ENCODE peak calls at places on chromosomes 1 and 21, in nine cellular contexts. J is non-pigmented ciliary epithelial cell; R is COR-L47; N is body of pancreas; U is NCI-H1105 treated with DMSO at 0.1 percent for 48 hours; Y is GDM1; C is progenitor cell of endocrine pancreas; V is stimulated activated naive CD8-positive, alpha-beta T cell treated with anti-CD3 and anti-CD28 coated beads, Interleukin-15, amount 100 ng/mL, for 72 hours; D is left lobe of liver. Z is an unnamed sample.

GRCh38 chr1:242240061-242240460 is 241.2 kb upstream of the MAP1LC3C start:
- DNase-seq in J (no peak), D (no peak), R (peak; percentile 8), U (peak; percentile 31), C (no peak), Y (no peak), N (peak; percentile 43), V (no peak), Z (peak; percentile 61)

GRCh38 chr1:228154021-228154684 is 4.4 kb downstream of the GJC2 start:
- DNase-seq in R (no peak), U (no peak), C (no peak), J (no peak), D (no peak), V (no peak), Y (no peak), N (no peak), Z (no peak)

GRCh38 chr1:205344010-205344808 is 12.5 kb downstream of the KLHDC8A start:
- DNase-seq in U (peak; percentile 48), V (no peak), C (peak; percentile 20), D (no peak), J (no peak), R (peak; percentile 59), Y (no peak), N (peak; percentile 44), Z (no peak)

GRCh38 chr1:79614762-79615161 is 608.2 kb upstream of the ADGRL4 start:
- DNase-seq in J (no peak), N (no peak), U (no peak), V (no peak), D (no peak), R (no peak), C (no peak), Y (no peak), Z (no peak)

GRCh38 chr21:41369105-41369914 is 7.5 kb downstream of the MX2 start:
- DNase-seq in R (peak; percentile 15), J (no peak), N (peak; percentile 33), V (peak; percentile 42), D (no peak), C (no peak), Y (no peak), U (no peak), Z (no peak)

GRCh38 chr1:19949016-19949415 is 25.6 kb upstream of the PLA2G2E start:
- DNase-seq in N (no peak), V (no peak), Y (no peak), D (no peak), R (no peak), J (peak; percentile 55), U (no peak), C (no peak), Z (no peak)

GRCh38 chr1:192489748-192490147 is 85.8 kb upstream of the RGS1 start:
- DNase-seq in U (no peak), Y (peak; percentile 8), N (peak; percentile 92), D (no peak), V (no peak), R (peak; percentile 78), C (no peak), J (peak; percentile 89), Z (peak; percentile 95)

GRCh38 chr21:45981641-45982255 is at the start of gene COL6A1:
- DNase-seq in V (peak; percentile 44), N (peak; percentile 69), D (peak; percentile 72), U (peak; percentile 36), C (peak; percentile 62), J (no peak), Y (no peak), R (no peak), Z (no peak)

GRCh38 chr21:36735724-36736310 is 36.9 kb downstream of the SIM2 start:
- DNase-seq in C (no peak), D (peak; percentile 43), Y (no peak), R (no peak), N (no peak), U (no peak), J (no peak), V (no peak), Z (no peak)

GRCh38 chr1:181112071-181112929 is 23.8 kb downstream of the IER5 start:
- DNase-seq in N (peak; percentile 95), U (no peak), D (peak; percentile 92), Y (no peak), C (no peak), R (no peak), V (no peak), J (peak; percentile 95), Z (peak; percentile 99)

GRCh38 chr1:161499099-161500078 is 5.9 kb upstream of the FCGR2A start:
- DNase-seq in C (no peak), D (no peak), J (no peak), V (no peak), N (peak; percentile 29), U (no peak), Y (no peak), R (no peak), Z (no peak)

GRCh38 chr1:243471754-243472725 is 216.2 kb downstream of the SDCCAG8 start:
- DNase-seq in N (peak; percentile 18), C (no peak), Y (no peak), U (no peak), V (no peak), J (no peak), R (no peak), D (no peak), Z (no peak)

Z was measured in epithelial cell of proximal tubule.